ENCODE peak calls at places on chromosome 15, in four cellular contexts. N is H1, V is GM12878, K is HepG2. H is an unnamed sample.

GRCh38 chr15:27951191-27951890 is 147.8 kb downstream of the OCA2 start:
- DNase-seq in N (no peak), V (no peak), K (no peak), H (no peak)

GRCh38 chr15:41961014-41961518 is 11.3 kb downstream of the EHD4 start:
- DNase-seq in N (no peak), V (no peak), K (peak; percentile 79), H (no peak)

GRCh38 chr15:52780172-52780980 is 9.8 kb downstream of the ONECUT1 start:
- DNase-seq in N (no peak), V (peak; percentile 39), K (peak; percentile 51), H (no peak)

GRCh38 chr15:101349497-101349951 is 54.5 kb upstream of the SNRPA1 start:
- DNase-seq in N (no peak), V (no peak), K (no peak), H (no peak)

GRCh38 chr15:38690737-38691332 is 126.2 kb upstream of the RASGRP1 start:
- DNase-seq in N (peak; percentile 46), V (no peak), K (peak; percentile 53), H (peak; percentile 54)

GRCh38 chr15:100762289-100762688 is 117.3 kb upstream of the ALDH1A3 start:
- DNase-seq in N (no peak), V (no peak), K (no peak), H (no peak)

GRCh38 chr15:47673343-47673761 is 44.0 kb upstream of the SEMA6D start:
- DNase-seq in N (no peak), V (no peak), K (no peak), H (no peak)

GRCh38 chr15:40872791-40873526 is 1.1 kb downstream of the RHOV start:
- DNase-seq in N (no peak), V (no peak), K (no peak), H (no peak)

GRCh38 chr15:81398910-81399551 is 25.0 kb upstream of the TMC3 start:
- DNase-seq in N (no peak), V (no peak), K (no peak), H (no peak)

GRCh38 chr15:85618956-85619491 is 175.7 kb downstream of the KLHL25 start:
- DNase-seq in N (no peak), V (no peak), K (no peak), H (peak; percentile 56)

GRCh38 chr15:39624806-39625205 is 43.9 kb downstream of the THBS1 start:
- DNase-seq in N (no peak), V (peak; percentile 45), K (peak; percentile 50), H (no peak)

GRCh38 chr15:76431936-76432335 is 95.4 kb downstream of the ISL2 start:
- DNase-seq in N (peak; percentile 17), V (no peak), K (no peak), H (peak; percentile 32)

GRCh38 chr15:96345560-96346389 is 15.3 kb downstream of the NR2F2 start:
- DNase-seq in N (no peak), V (no peak), K (peak; percentile 47), H (no peak)

GRCh38 chr15:37221671-37222207 is 121.4 kb upstream of the MEIS2 start:
- DNase-seq in N (no peak), V (no peak), K (no peak), H (no peak)

GRCh38 chr15:39472661-39473657 is 107.9 kb upstream of the THBS1 start:
- DNase-seq in N (no peak), V (no peak), K (no peak), H (no peak)

GRCh38 chr15:59251001-59251845 is 44.6 kb downstream of the LDHAL6B start:
- DNase-seq in N (no peak), V (peak; percentile 79), K (no peak), H (no peak)

GRCh38 chr15:61938249-61938648 is 122.0 kb downstream of the VPS13C start:
- DNase-seq in N (no peak), V (no peak), K (no peak), H (no peak)

GRCh38 chr15:73283341-73283962 is 85.3 kb downstream of the HCN4 start:
- DNase-seq in N (no peak), V (no peak), K (no peak), H (no peak)

GRCh38 chr15:68052431-68052830 is 1.7 kb upstream of the PIAS1 start:
- DNase-seq in N (no peak), V (no peak), K (no peak), H (no peak)

GRCh38 chr15:52133510-52134220 is 21.1 kb upstream of the BCL2L10 start:
- DNase-seq in N (no peak), V (no peak), K (no peak), H (no peak)

GRCh38 chr15:80492874-80493273 is 88.7 kb downstream of the ARNT2 start:
- DNase-seq in N (no peak), V (no peak), K (no peak), H (no peak)

GRCh38 chr15:51731549-51732267 is 5.7 kb downstream of the LYSMD2 start:
- DNase-seq in N (no peak), V (peak; percentile 90), K (no peak), H (no peak)

GRCh38 chr15:75067123-75067854 is 43.9 kb downstream of the PPCDC start:
- DNase-seq in N (no peak), V (no peak), K (no peak), H (no peak)

GRCh38 chr15:40894689-40895308 is 549 bp downstream of the VPS18 start:
- DNase-seq in N (no peak), V (no peak), K (peak; percentile 86), H (peak; percentile 57)

GRCh38 chr15:37056168-37056893 is 44.0 kb downstream of the MEIS2 start:
- DNase-seq in N (no peak), V (no peak), K (no peak), H (no peak)

GRCh38 chr15:26623071-26623470 is 149.8 kb downstream of the GABRB3 start:
- DNase-seq in N (no peak), V (no peak), K (no peak), H (no peak)

GRCh38 chr15:76196949-76197315 is 114.3 kb downstream of the ETFA start:
- DNase-seq in N (no peak), V (no peak), K (no peak), H (no peak)

GRCh38 chr15:85727068-85727467 is 67.7 kb downstream of the KLHL25 start:
- DNase-seq in N (no peak), V (no peak), K (no peak), H (no peak)

GRCh38 chr15:85404922-85405293 is 24.5 kb downstream of the AKAP13 start:
- DNase-seq in N (no peak), V (no peak), K (no peak), H (no peak)

GRCh38 chr15:75591655-75592364 is 12.7 kb upstream of the PTPN9 start:
- DNase-seq in N (no peak), V (no peak), K (no peak), H (no peak)

GRCh38 chr15:95932676-95933075 is 397.8 kb upstream of the NR2F2 start:
- DNase-seq in N (no peak), V (no peak), K (no peak), H (no peak)

GRCh38 chr15:33125883-33126535 is 68.5 kb downstream of the FMN1 start:
- DNase-seq in N (no peak), V (no peak), K (no peak), H (no peak)

GRCh38 chr15:40906947-40907802 is 12.9 kb downstream of the VPS18 start:
- DNase-seq in N (no peak), V (no peak), K (no peak), H (no peak)

GRCh38 chr15:86837631-86838030 is 758.0 kb downstream of the AGBL1 start:
- DNase-seq in N (no peak), V (no peak), K (no peak), H (peak; percentile 3)

GRCh38 chr15:90401499-90401898 is 13.5 kb downstream of the IQGAP1 start:
- DNase-seq in N (no peak), V (no peak), K (no peak), H (no peak)
- TF ChIP-seq YY1 in N (no peak), V (no peak), K (no peak), H (no peak)

GRCh38 chr15:70526221-70526973 is 237.0 kb downstream of the UACA start:
- DNase-seq in N (no peak), V (no peak), K (no peak), H (no peak)

GRCh38 chr15:70523634-70524033 is 239.7 kb downstream of the UACA start:
- DNase-seq in N (no peak), V (no peak), K (no peak), H (no peak)

GRCh38 chr15:70525551-70525950 is 237.8 kb downstream of the UACA start:
- DNase-seq in N (no peak), V (no peak), K (no peak), H (no peak)

GRCh38 chr15:70523192-70523591 is 240.2 kb downstream of the UACA start:
- DNase-seq in N (no peak), V (no peak), K (no peak), H (no peak)

GRCh38 chr15:70524470-70524869 is 238.9 kb downstream of the UACA start:
- DNase-seq in N (no peak), V (no peak), K (no peak), H (no peak)
- TF ChIP-seq SUZ12 in N (no peak), V (no peak), K (no peak), H (no peak)

GRCh38 chr15:77731067-77731466 is 98.4 kb upstream of the LINGO1 start:
- DNase-seq in N (no peak), V (no peak), K (no peak), H (no peak)
- TF ChIP-seq YY1 in N (no peak), V (no peak), K (no peak), H (no peak)

GRCh38 chr15:44157679-44158078 is 37.4 kb downstream of the FRMD5 start:
- DNase-seq in N (no peak), V (no peak), K (peak; percentile 76), H (no peak)
- TF ChIP-seq SUZ12 in N (no peak), V (no peak), K (no peak), H (no peak)

GRCh38 chr15:77502379-77503095 is 81.8 kb downstream of the HMG20A start:
- DNase-seq in N (no peak), V (no peak), K (peak; percentile 23), H (no peak)

GRCh38 chr15:77499087-77499765 is 78.5 kb downstream of the HMG20A start:
- DNase-seq in N (no peak), V (no peak), K (no peak), H (no peak)

GRCh38 chr15:77503240-77503639 is 82.6 kb downstream of the HMG20A start:
- DNase-seq in N (no peak), V (no peak), K (no peak), H (no peak)

GRCh38 chr15:77503764-77504163 is 83.1 kb downstream of the HMG20A start:
- DNase-seq in N (no peak), V (no peak), K (no peak), H (no peak)

GRCh38 chr15:77500986-77501385 is 80.3 kb downstream of the HMG20A start:
- DNase-seq in N (no peak), V (no peak), K (no peak), H (no peak)
- TF ChIP-seq YY1 in N (no peak), V (no peak), K (no peak), H (no peak)

H was measured in NT2/D1.